ENCODE peak calls at places on chromosomes 11 and 22, in eight cellular contexts. One of them, this sample, is unnamed.

GRCh38 chr11:43830928-43831440 is 49.6 kb upstream of the ALKBH3 start:
- DNase-seq in GM23338: no peak
- DNase-seq in MM.1S: no peak
- DNase-seq in HCT116: peak; percentile 98
- DNase-seq in neural progenitor cell: no peak
- DNase-seq in hepatocyte: peak; percentile 83
- DNase-seq in PC-3: peak; percentile 97
- DNase-seq in SK-N-SH: no peak
- DNase-seq in this sample: no peak

GRCh38 chr11:122633219-122633829 is 22.2 kb upstream of the UBASH3B start:
- DNase-seq in GM23338: peak; percentile 73
- DNase-seq in MM.1S: peak; percentile 51
- DNase-seq in HCT116: no peak
- DNase-seq in neural progenitor cell: peak; percentile 73
- DNase-seq in hepatocyte: peak; percentile 62
- DNase-seq in PC-3: peak; percentile 85
- DNase-seq in SK-N-SH: peak; percentile 49
- DNase-seq in this sample: peak; percentile 79

GRCh38 chr11:61747389-61748285 is 4.8 kb upstream of the MYRF start:
- DNase-seq in GM23338: peak; percentile 87
- DNase-seq in MM.1S: peak; percentile 47
- DNase-seq in HCT116: peak; percentile 48
- DNase-seq in neural progenitor cell: peak; percentile 88
- DNase-seq in hepatocyte: peak; percentile 89
- DNase-seq in PC-3: peak; percentile 78
- DNase-seq in SK-N-SH: peak; percentile 95
- DNase-seq in this sample: peak; percentile 53

GRCh38 chr22:32695451-32695891 is 106.0 kb upstream of the TIMP3 start:
- DNase-seq in GM23338: no peak
- DNase-seq in MM.1S: no peak
- DNase-seq in HCT116: peak; percentile 21
- DNase-seq in neural progenitor cell: no peak
- DNase-seq in hepatocyte: peak; percentile 69
- DNase-seq in PC-3: peak; percentile 50
- DNase-seq in SK-N-SH: no peak
- DNase-seq in this sample: no peak

GRCh38 chr22:26956346-26956745 is 299.0 kb downstream of the MIAT start:
- DNase-seq in GM23338: peak; percentile 19
- DNase-seq in MM.1S: no peak
- DNase-seq in HCT116: no peak
- DNase-seq in neural progenitor cell: no peak
- DNase-seq in hepatocyte: no peak
- DNase-seq in PC-3: no peak
- DNase-seq in SK-N-SH: peak; percentile 35
- DNase-seq in this sample: no peak

GRCh38 chr11:2428322-2428795 is 16.0 kb downstream of the TRPM5 start:
- DNase-seq in GM23338: peak; percentile 82
- DNase-seq in MM.1S: peak; percentile 77
- DNase-seq in HCT116: peak; percentile 52
- DNase-seq in neural progenitor cell: peak; percentile 85
- DNase-seq in hepatocyte: peak; percentile 79
- DNase-seq in PC-3: peak; percentile 67
- DNase-seq in SK-N-SH: peak; percentile 85
- DNase-seq in this sample: peak; percentile 73

GRCh38 chr11:95917188-95918036 is 6.5 kb downstream of the MTMR2 start:
- DNase-seq in GM23338: no peak
- DNase-seq in MM.1S: no peak
- DNase-seq in HCT116: no peak
- DNase-seq in neural progenitor cell: no peak
- DNase-seq in hepatocyte: peak; percentile 39
- DNase-seq in PC-3: peak; percentile 88
- DNase-seq in SK-N-SH: peak; percentile 24
- DNase-seq in this sample: no peak

GRCh38 chr11:119896387-119897045 is 167.5 kb upstream of the NECTIN1 start:
- DNase-seq in GM23338: no peak
- DNase-seq in MM.1S: peak; percentile 64
- DNase-seq in HCT116: no peak
- DNase-seq in neural progenitor cell: no peak
- DNase-seq in hepatocyte: no peak
- DNase-seq in PC-3: no peak
- DNase-seq in SK-N-SH: no peak
- DNase-seq in this sample: no peak

GRCh38 chr11:91104237-91104636 is 881.4 kb upstream of the CHORDC1 start:
- DNase-seq in GM23338: no peak
- DNase-seq in MM.1S: no peak
- DNase-seq in HCT116: no peak
- DNase-seq in neural progenitor cell: no peak
- DNase-seq in hepatocyte: peak; percentile 9
- DNase-seq in PC-3: peak; percentile 89
- DNase-seq in SK-N-SH: no peak
- DNase-seq in this sample: no peak

GRCh38 chr11:67277231-67277961 is 11.1 kb downstream of the GRK2 start:
- DNase-seq in GM23338: peak; percentile 82
- DNase-seq in MM.1S: peak; percentile 97
- DNase-seq in HCT116: no peak
- DNase-seq in neural progenitor cell: peak; percentile 70
- DNase-seq in hepatocyte: no peak
- DNase-seq in PC-3: no peak
- DNase-seq in SK-N-SH: no peak
- DNase-seq in this sample: peak; percentile 99

GRCh38 chr11:7657306-7658025 is 15.8 kb downstream of the CYB5R2 start:
- DNase-seq in GM23338: peak; percentile 90
- DNase-seq in MM.1S: peak; percentile 49
- DNase-seq in HCT116: peak; percentile 28
- DNase-seq in neural progenitor cell: peak; percentile 81
- DNase-seq in hepatocyte: peak; percentile 74
- DNase-seq in PC-3: peak; percentile 79
- DNase-seq in SK-N-SH: peak; percentile 68
- DNase-seq in this sample: no peak

GRCh38 chr11:76729214-76729613 is 53.9 kb upstream of the TSKU start:
- DNase-seq in GM23338: no peak
- DNase-seq in MM.1S: no peak
- DNase-seq in HCT116: no peak
- DNase-seq in neural progenitor cell: no peak
- DNase-seq in hepatocyte: no peak
- DNase-seq in PC-3: no peak
- DNase-seq in SK-N-SH: no peak
- DNase-seq in this sample: no peak

GRCh38 chr11:68033708-68034045 is 3.2 kb downstream of the NDUFS8 start:
- DNase-seq in GM23338: no peak
- DNase-seq in MM.1S: no peak
- DNase-seq in HCT116: no peak
- DNase-seq in neural progenitor cell: no peak
- DNase-seq in hepatocyte: no peak
- DNase-seq in PC-3: no peak
- DNase-seq in SK-N-SH: no peak
- DNase-seq in this sample: no peak

GRCh38 chr22:28783786-28784671 is 11.5 kb downstream of the CCDC117 start:
- DNase-seq in GM23338: no peak
- DNase-seq in MM.1S: no peak
- DNase-seq in HCT116: no peak
- DNase-seq in neural progenitor cell: no peak
- DNase-seq in hepatocyte: peak; percentile 76
- DNase-seq in PC-3: peak; percentile 38
- DNase-seq in SK-N-SH: no peak
- DNase-seq in this sample: no peak

GRCh38 chr11:58923300-58923788 is 15.9 kb upstream of the GLYATL1 start:
- DNase-seq in GM23338: peak; percentile 92
- DNase-seq in MM.1S: peak; percentile 75
- DNase-seq in HCT116: peak; percentile 54
- DNase-seq in neural progenitor cell: peak; percentile 70
- DNase-seq in hepatocyte: peak; percentile 60
- DNase-seq in PC-3: peak; percentile 84
- DNase-seq in SK-N-SH: peak; percentile 13
- DNase-seq in this sample: peak; percentile 67

GRCh38 chr11:66723693-66724092 is 5.3 kb downstream of the SPTBN2 start:
- DNase-seq in GM23338: no peak
- DNase-seq in MM.1S: no peak
- DNase-seq in HCT116: no peak
- DNase-seq in neural progenitor cell: no peak
- DNase-seq in hepatocyte: no peak
- DNase-seq in PC-3: peak; percentile 63
- DNase-seq in SK-N-SH: no peak
- DNase-seq in this sample: no peak

GRCh38 chr22:37060801-37061610 is 9.5 kb downstream of the KCTD17 start:
- DNase-seq in GM23338: no peak
- DNase-seq in MM.1S: no peak
- DNase-seq in HCT116: no peak
- DNase-seq in neural progenitor cell: no peak
- DNase-seq in hepatocyte: no peak
- DNase-seq in PC-3: no peak
- DNase-seq in SK-N-SH: no peak
- DNase-seq in this sample: no peak

GRCh38 chr22:18114976-18115652 is 4.5 kb downstream of the TUBA8 start:
- DNase-seq in GM23338: no peak
- DNase-seq in MM.1S: no peak
- DNase-seq in HCT116: no peak
- DNase-seq in neural progenitor cell: no peak
- DNase-seq in hepatocyte: no peak
- DNase-seq in PC-3: no peak
- DNase-seq in SK-N-SH: no peak
- DNase-seq in this sample: no peak

GRCh38 chr11:23730307-23730998 is 766.4 kb upstream of the LUZP2 start:
- DNase-seq in GM23338: peak; percentile 27
- DNase-seq in MM.1S: no peak
- DNase-seq in HCT116: no peak
- DNase-seq in neural progenitor cell: no peak
- DNase-seq in hepatocyte: no peak
- DNase-seq in PC-3: no peak
- DNase-seq in SK-N-SH: peak; percentile 8
- DNase-seq in this sample: no peak

GRCh38 chr11:36000616-36001190 is 56.8 kb downstream of the LDLRAD3 start:
- DNase-seq in GM23338: no peak
- DNase-seq in MM.1S: no peak
- DNase-seq in HCT116: no peak
- DNase-seq in neural progenitor cell: no peak
- DNase-seq in hepatocyte: no peak
- DNase-seq in PC-3: peak; percentile 77
- DNase-seq in SK-N-SH: no peak
- DNase-seq in this sample: no peak

GRCh38 chr22:29385748-29386147 is 2.6 kb downstream of the AP1B1 start:
- DNase-seq in GM23338: no peak
- DNase-seq in MM.1S: peak; percentile 40
- DNase-seq in HCT116: no peak
- DNase-seq in neural progenitor cell: no peak
- DNase-seq in hepatocyte: no peak
- DNase-seq in PC-3: no peak
- DNase-seq in SK-N-SH: no peak
- DNase-seq in this sample: peak; percentile 93

GRCh38 chr11:128354476-128354875 is 232.9 kb downstream of the ETS1 start:
- DNase-seq in GM23338: no peak
- DNase-seq in MM.1S: no peak
- DNase-seq in HCT116: no peak
- DNase-seq in neural progenitor cell: no peak
- DNase-seq in hepatocyte: no peak
- DNase-seq in PC-3: peak; percentile 48
- DNase-seq in SK-N-SH: no peak
- DNase-seq in this sample: no peak

GRCh38 chr11:63851354-63851753 is 12.4 kb downstream of the MARK2 start:
- DNase-seq in GM23338: no peak
- DNase-seq in MM.1S: peak; percentile 34
- DNase-seq in HCT116: no peak
- DNase-seq in neural progenitor cell: no peak
- DNase-seq in hepatocyte: no peak
- DNase-seq in PC-3: no peak
- DNase-seq in SK-N-SH: no peak
- DNase-seq in this sample: no peak

GRCh38 chr11:9569588-9570164 is 3.8 kb upstream of the WEE1 start:
- DNase-seq in GM23338: peak; percentile 28
- DNase-seq in MM.1S: no peak
- DNase-seq in HCT116: no peak
- DNase-seq in neural progenitor cell: no peak
- DNase-seq in hepatocyte: no peak
- DNase-seq in PC-3: no peak
- DNase-seq in SK-N-SH: no peak
- DNase-seq in this sample: no peak

GRCh38 chr11:114077482-114078305 is 18.2 kb downstream of the ZBTB16 start:
- DNase-seq in GM23338: no peak
- DNase-seq in MM.1S: peak; percentile 64
- DNase-seq in HCT116: no peak
- DNase-seq in neural progenitor cell: no peak
- DNase-seq in hepatocyte: peak; percentile 48
- DNase-seq in PC-3: no peak
- DNase-seq in SK-N-SH: no peak
- DNase-seq in this sample: peak; percentile 22

GRCh38 chr11:21888814-21889213 is 304.1 kb upstream of the ANO5 start:
- DNase-seq in GM23338: no peak
- DNase-seq in MM.1S: no peak
- DNase-seq in HCT116: no peak
- DNase-seq in neural progenitor cell: no peak
- DNase-seq in hepatocyte: peak; percentile 32
- DNase-seq in PC-3: no peak
- DNase-seq in SK-N-SH: no peak
- DNase-seq in this sample: no peak

GRCh38 chr11:128346808-128347207 is 240.6 kb downstream of the ETS1 start:
- DNase-seq in GM23338: no peak
- DNase-seq in MM.1S: no peak
- DNase-seq in HCT116: no peak
- DNase-seq in neural progenitor cell: no peak
- DNase-seq in hepatocyte: peak; percentile 29
- DNase-seq in PC-3: peak; percentile 91
- DNase-seq in SK-N-SH: no peak
- DNase-seq in this sample: no peak

GRCh38 chr11:81658722-81659121 is 1074.9 kb downstream of the FAM181B start:
- DNase-seq in GM23338: peak; percentile 70
- DNase-seq in MM.1S: peak; percentile 54
- DNase-seq in HCT116: no peak
- DNase-seq in neural progenitor cell: peak; percentile 48
- DNase-seq in hepatocyte: peak; percentile 33
- DNase-seq in PC-3: peak; percentile 38
- DNase-seq in SK-N-SH: peak; percentile 10
- DNase-seq in this sample: peak; percentile 44
- TF ChIP-seq CTCF in GM23338: peak; percentile 75
- TF ChIP-seq CTCF in MM.1S: peak; percentile 70
- TF ChIP-seq CTCF in HCT116: peak; percentile 43
- TF ChIP-seq CTCF in neural progenitor cell: peak; percentile 60
- TF ChIP-seq CTCF in hepatocyte: peak; percentile 45
- TF ChIP-seq CTCF in PC-3: peak; percentile 60
- TF ChIP-seq CTCF in SK-N-SH: peak; percentile 58
- TF ChIP-seq CTCF in this sample: peak; percentile 78

GRCh38 chr22:49961601-49962011 is 1.0 kb downstream of the PIM3 start:
- DNase-seq in GM23338: peak; percentile 51
- DNase-seq in MM.1S: no peak
- DNase-seq in HCT116: no peak
- DNase-seq in neural progenitor cell: peak; percentile 72
- DNase-seq in hepatocyte: no peak
- DNase-seq in PC-3: no peak
- DNase-seq in SK-N-SH: no peak
- DNase-seq in this sample: no peak
- H3K4me1 ChIP-seq in GM23338: no peaks in the 10 kb centered on the region
- H3K4me1 ChIP-seq in MM.1S: peaks cover 9% of the 10 kb centered on the region
- H3K4me1 ChIP-seq in HCT116: peaks cover 58% of the 10 kb centered on the region
- H3K4me1 ChIP-seq in neural progenitor cell: peaks cover 5% of the 10 kb centered on the region
- H3K4me1 ChIP-seq in hepatocyte: peaks cover 37% of the 10 kb centered on the region
- H3K4me1 ChIP-seq in PC-3: peaks cover 26% of the 10 kb centered on the region
- H3K4me1 ChIP-seq in SK-N-SH: peaks cover 20% of the 10 kb centered on the region
- H3K4me1 ChIP-seq in this sample: peaks cover 45% of the 10 kb centered on the region

GRCh38 chr22:45997077-45997774 is 20.3 kb upstream of the WNT7B start:
- DNase-seq in GM23338: peak; percentile 37
- DNase-seq in MM.1S: peak; percentile 34
- DNase-seq in HCT116: no peak
- DNase-seq in neural progenitor cell: peak; percentile 62
- DNase-seq in hepatocyte: peak; percentile 69
- DNase-seq in PC-3: peak; percentile 64
- DNase-seq in SK-N-SH: no peak
- DNase-seq in this sample: peak; percentile 75
- TF ChIP-seq EZH2phosphoT487 in GM23338: no peak
- TF ChIP-seq EZH2phosphoT487 in MM.1S: no peak
- TF ChIP-seq EZH2phosphoT487 in HCT116: no peak
- TF ChIP-seq EZH2phosphoT487 in neural progenitor cell: no peak
- TF ChIP-seq EZH2phosphoT487 in hepatocyte: no peak
- TF ChIP-seq EZH2phosphoT487 in PC-3: no peak
- TF ChIP-seq EZH2phosphoT487 in SK-N-SH: no peak
- TF ChIP-seq EZH2phosphoT487 in this sample: no peak

GRCh38 chr11:20634044-20634443 is 34.6 kb downstream of the SLC6A5 start:
- DNase-seq in GM23338: peak; percentile 47
- DNase-seq in MM.1S: no peak
- DNase-seq in HCT116: peak; percentile 4
- DNase-seq in neural progenitor cell: no peak
- DNase-seq in hepatocyte: no peak
- DNase-seq in PC-3: peak; percentile 15
- DNase-seq in SK-N-SH: no peak
- DNase-seq in this sample: no peak
- TF ChIP-seq CTCF in GM23338: peak; percentile 81
- TF ChIP-seq CTCF in MM.1S: peak; percentile 9
- TF ChIP-seq CTCF in HCT116: peak; percentile 35
- TF ChIP-seq CTCF in neural progenitor cell: peak; percentile 15
- TF ChIP-seq CTCF in hepatocyte: no peak
- TF ChIP-seq CTCF in PC-3: peak; percentile 21
- TF ChIP-seq CTCF in SK-N-SH: peak; percentile 8
- TF ChIP-seq CTCF in this sample: no peak

This sample was measured in OCI-LY7.